ENCODE peak calls at places on chromosomes 3 and 15, in five cellular contexts. Q is BJ, N is cardiac fibroblast, C is cardiac muscle cell, J is fibroblast of lung. L is an unnamed sample.

GRCh38 chr3:8643693-8644365 is 769 bp downstream of the SSUH2 start:
- DNase-seq in Q (no peak), N (no peak), C (no peak), J (no peak), L (no peak)

GRCh38 chr3:37590328-37591079 is 271.2 kb upstream of the CTDSPL start:
- DNase-seq in Q (no peak), N (peak), C (peak), J (no peak), L (no peak)

GRCh38 chr3:30511524-30512278 is 94.7 kb upstream of the TGFBR2 start:
- DNase-seq in Q (peak), N (peak), C (peak), J (peak), L (peak)

GRCh38 chr3:182766108-182766507 is 27.2 kb upstream of the ATP11B start:
- DNase-seq in Q (no peak), N (no peak), C (no peak), J (no peak), L (no peak)

GRCh38 chr3:111737712-111738097 is 121.4 kb upstream of the PHLDB2 start:
- DNase-seq in Q (peak), N (peak), C (peak), J (peak), L (peak)

GRCh38 chr3:55678521-55679216 is 191.6 kb upstream of the WNT5A start:
- DNase-seq in Q (no peak), N (no peak), C (no peak), J (no peak), L (no peak)

GRCh38 chr3:32910954-32911353 is 40.5 kb upstream of the CCR4 start:
- DNase-seq in Q (peak), N (no peak), C (peak), J (peak), L (peak)

GRCh38 chr3:56929809-56930615 is 128.3 kb upstream of the ARHGEF3 start:
- DNase-seq in Q (no peak), N (peak), C (no peak), J (no peak), L (no peak)

GRCh38 chr3:120858501-120858900 is 49.5 kb upstream of the STXBP5L start:
- DNase-seq in Q (no peak), N (peak), C (no peak), J (no peak), L (no peak)

GRCh38 chr15:86327230-86327865 is 247.7 kb downstream of the AGBL1 start:
- DNase-seq in Q (no peak), N (no peak), C (no peak), J (no peak), L (no peak)

GRCh38 chr3:117665311-117665710 is 955.7 kb downstream of the TUSC7 start:
- DNase-seq in Q (no peak), N (no peak), C (no peak), J (no peak), L (no peak)

GRCh38 chr3:69902386-69902785 is 97.1 kb upstream of the SAMMSON start:
- DNase-seq in Q (no peak), N (no peak), C (no peak), J (no peak), L (no peak)

GRCh38 chr3:116929534-116930222 is 220.1 kb downstream of the TUSC7 start:
- DNase-seq in Q (no peak), N (peak), C (no peak), J (peak), L (no peak)

GRCh38 chr3:104316118-104316517 is 1050.6 kb upstream of the ALCAM start:
- DNase-seq in Q (no peak), N (no peak), C (no peak), J (no peak), L (peak)

DNA sequence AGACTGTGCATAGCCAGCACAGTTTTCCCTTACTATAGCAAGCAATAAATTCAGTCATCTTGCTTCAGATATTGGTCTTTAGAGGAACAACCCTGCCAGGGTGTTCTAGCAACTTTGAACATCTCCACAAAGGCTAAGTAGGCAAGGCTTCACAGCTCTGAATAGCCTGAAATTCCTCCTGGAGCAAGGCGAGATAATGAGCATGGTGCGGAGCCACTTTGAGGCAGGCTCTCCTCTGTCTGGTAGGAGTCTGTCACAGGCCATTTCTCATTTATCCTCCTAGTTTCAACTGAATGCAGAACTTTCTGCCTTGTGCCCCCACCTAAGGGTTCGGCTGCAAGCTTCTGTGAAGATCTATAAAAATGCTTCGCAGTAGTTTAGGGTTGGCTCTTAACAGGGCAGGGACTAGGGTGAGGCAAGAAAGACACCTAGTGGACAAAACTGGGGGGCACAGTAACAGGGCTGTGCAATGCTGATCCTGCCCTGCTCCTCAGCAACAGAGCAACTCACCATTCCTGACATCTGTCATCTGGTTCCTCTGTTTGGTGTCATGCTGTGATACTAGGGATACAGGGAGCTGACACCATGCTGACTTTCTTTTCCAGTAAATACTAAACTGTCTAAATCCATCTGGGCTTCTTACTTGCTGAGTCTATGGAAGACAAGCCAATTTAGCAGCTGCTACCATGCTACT is 16.6 kb upstream of the EHHADH start:
- DNase-seq in Q (no peak), N (peak), C (peak), J (peak), L (no peak)
- H3K4me3 ChIP-seq in Q (no peak), N (no peak), C (no peak), J (no peak), L (no peak)

GRCh38 chr3:113240841-113241240 is 29.5 kb downstream of the BOC start:
- DNase-seq in Q (no peak), N (no peak), C (no peak), J (no peak), L (no peak)
- H3K4me3 ChIP-seq in Q (no peak), N (no peak), C (no peak), J (no peak), L (no peak)

GRCh38 chr15:69454953-69455352 is 2.3 kb downstream of the RPLP1 start:
- DNase-seq in Q (no peak), N (no peak), C (no peak), J (no peak), L (no peak)
- H3K4me3 ChIP-seq in Q (no peak), N (peak), C (no peak), J (peak), L (peak)

GRCh38 chr3:171811059-171811912 is 1.0 kb upstream of the PLD1 start:
- DNase-seq in Q (peak), N (peak), C (peak), J (peak), L (peak)
- H3K4me3 ChIP-seq in Q (peak), N (peak), C (peak), J (no peak), L (peak)

GRCh38 chr3:87792193-87792531 is 266.6 kb downstream of the CGGBP1 start:
- DNase-seq in Q (no peak), N (no peak), C (no peak), J (no peak), L (no peak)
- H3K4me3 ChIP-seq in Q (no peak), N (peak), C (peak), J (no peak), L (peak)

L was measured in skeletal muscle cell.